ENCODE peak calls at places on chromosome X, in eight cellular contexts. One of them, this sample, is unnamed.

GRCh38 chrX:141652315-141652714 is 46.2 kb downstream of the SPANXD start:
- DNase-seq in mucosa of descending colon: no peak
- DNase-seq in astrocyte: no peak
- DNase-seq in MCF 10A: peak; percentile 65
- DNase-seq in psoas muscle: no peak
- DNase-seq in heart right ventricle: no peak
- DNase-seq in CD4-positive, alpha-beta T cell: no peak
- DNase-seq in WERI-Rb-1: no peak
- DNase-seq in this sample: no peak

GRCh38 chrX:142186103-142186502 is 19.0 kb downstream of the MAGEC2 start:
- DNase-seq in CD4-positive, alpha-beta T cell: no peak
- DNase-seq in heart right ventricle: no peak
- DNase-seq in MCF 10A: peak; percentile 33
- DNase-seq in astrocyte: no peak
- DNase-seq in mucosa of descending colon: no peak
- DNase-seq in psoas muscle: no peak
- DNase-seq in WERI-Rb-1: no peak
- DNase-seq in this sample: no peak

GRCh38 chrX:108071578-108071977 is 19.8 kb downstream of the PSMD10 start:
- DNase-seq in astrocyte: no peak
- DNase-seq in WERI-Rb-1: no peak
- DNase-seq in CD4-positive, alpha-beta T cell: no peak
- DNase-seq in MCF 10A: no peak
- DNase-seq in mucosa of descending colon: no peak
- DNase-seq in psoas muscle: no peak
- DNase-seq in heart right ventricle: no peak
- DNase-seq in this sample: no peak

GRCh38 chrX:17944833-17945497 is 83.9 kb upstream of the RAI2 start:
- DNase-seq in heart right ventricle: no peak
- DNase-seq in MCF 10A: peak; percentile 31
- DNase-seq in CD4-positive, alpha-beta T cell: no peak
- DNase-seq in psoas muscle: no peak
- DNase-seq in astrocyte: no peak
- DNase-seq in WERI-Rb-1: peak; percentile 16
- DNase-seq in mucosa of descending colon: no peak
- DNase-seq in this sample: peak; percentile 13

GRCh38 chrX:142036111-142036510 is 132.4 kb downstream of the MAGEC1 start:
- DNase-seq in CD4-positive, alpha-beta T cell: no peak
- DNase-seq in WERI-Rb-1: no peak
- DNase-seq in astrocyte: peak; percentile 48
- DNase-seq in heart right ventricle: no peak
- DNase-seq in psoas muscle: no peak
- DNase-seq in mucosa of descending colon: no peak
- DNase-seq in MCF 10A: peak; percentile 36
- DNase-seq in this sample: no peak

GRCh38 chrX:18992829-18993228 is 8.9 kb upstream of the PHKA2 start:
- DNase-seq in psoas muscle: no peak
- DNase-seq in WERI-Rb-1: no peak
- DNase-seq in CD4-positive, alpha-beta T cell: no peak
- DNase-seq in heart right ventricle: no peak
- DNase-seq in mucosa of descending colon: no peak
- DNase-seq in MCF 10A: no peak
- DNase-seq in astrocyte: no peak
- DNase-seq in this sample: no peak

GRCh38 chrX:130261494-130261893 is 7.2 kb downstream of the ZNF280C start:
- DNase-seq in MCF 10A: no peak
- DNase-seq in mucosa of descending colon: no peak
- DNase-seq in WERI-Rb-1: no peak
- DNase-seq in heart right ventricle: no peak
- DNase-seq in astrocyte: no peak
- DNase-seq in CD4-positive, alpha-beta T cell: no peak
- DNase-seq in psoas muscle: no peak
- DNase-seq in this sample: no peak

GRCh38 chrX:55342533-55343501 is 78.1 kb upstream of the PAGE3 start:
- DNase-seq in CD4-positive, alpha-beta T cell: peak; percentile 6
- DNase-seq in WERI-Rb-1: peak; percentile 28
- DNase-seq in heart right ventricle: peak; percentile 7
- DNase-seq in mucosa of descending colon: no peak
- DNase-seq in MCF 10A: peak; percentile 38
- DNase-seq in astrocyte: no peak
- DNase-seq in psoas muscle: no peak
- DNase-seq in this sample: no peak

GRCh38 chrX:25337841-25338240 is 322.1 kb upstream of the ARX start:
- DNase-seq in MCF 10A: no peak
- DNase-seq in psoas muscle: no peak
- DNase-seq in WERI-Rb-1: peak; percentile 59
- DNase-seq in astrocyte: no peak
- DNase-seq in mucosa of descending colon: no peak
- DNase-seq in heart right ventricle: no peak
- DNase-seq in CD4-positive, alpha-beta T cell: no peak
- DNase-seq in this sample: no peak

GRCh38 chrX:109855501-109855900 is 122.4 kb upstream of the ACSL4 start:
- DNase-seq in CD4-positive, alpha-beta T cell: no peak
- DNase-seq in heart right ventricle: no peak
- DNase-seq in mucosa of descending colon: no peak
- DNase-seq in WERI-Rb-1: no peak
- DNase-seq in MCF 10A: no peak
- DNase-seq in astrocyte: no peak
- DNase-seq in psoas muscle: no peak
- DNase-seq in this sample: no peak

GRCh38 chrX:134622056-134622812 is 36.0 kb downstream of the PLAC1 start:
- DNase-seq in WERI-Rb-1: no peak
- DNase-seq in astrocyte: peak; percentile 89
- DNase-seq in psoas muscle: no peak
- DNase-seq in MCF 10A: peak; percentile 81
- DNase-seq in CD4-positive, alpha-beta T cell: no peak
- DNase-seq in mucosa of descending colon: no peak
- DNase-seq in heart right ventricle: no peak
- DNase-seq in this sample: no peak

GRCh38 chrX:153029875-153030274 is 26.4 kb upstream of the PNMA3 start:
- DNase-seq in WERI-Rb-1: no peak
- DNase-seq in CD4-positive, alpha-beta T cell: no peak
- DNase-seq in psoas muscle: no peak
- DNase-seq in heart right ventricle: no peak
- DNase-seq in MCF 10A: no peak
- DNase-seq in mucosa of descending colon: no peak
- DNase-seq in astrocyte: no peak
- DNase-seq in this sample: no peak

GRCh38 chrX:37926700-37927099 is 79.3 kb upstream of the DYNLT3 start:
- DNase-seq in CD4-positive, alpha-beta T cell: no peak
- DNase-seq in mucosa of descending colon: no peak
- DNase-seq in MCF 10A: peak; percentile 45
- DNase-seq in WERI-Rb-1: no peak
- DNase-seq in heart right ventricle: no peak
- DNase-seq in astrocyte: peak; percentile 25
- DNase-seq in psoas muscle: no peak
- DNase-seq in this sample: no peak
- TF ChIP-seq CTCF in CD4-positive, alpha-beta T cell: peak; percentile 29
- TF ChIP-seq CTCF in mucosa of descending colon: no peak
- TF ChIP-seq CTCF in MCF 10A: peak; percentile 52
- TF ChIP-seq CTCF in WERI-Rb-1: no peak
- TF ChIP-seq CTCF in heart right ventricle: peak; percentile 58
- TF ChIP-seq CTCF in astrocyte: peak; percentile 41
- TF ChIP-seq CTCF in psoas muscle: peak; percentile 35
- TF ChIP-seq CTCF in this sample: peak; percentile 41

GRCh38 chrX:7552758-7553157 is 290.2 kb upstream of the VCX start:
- DNase-seq in WERI-Rb-1: no peak
- DNase-seq in psoas muscle: no peak
- DNase-seq in MCF 10A: peak; percentile 3
- DNase-seq in mucosa of descending colon: no peak
- DNase-seq in astrocyte: no peak
- DNase-seq in CD4-positive, alpha-beta T cell: no peak
- DNase-seq in heart right ventricle: no peak
- DNase-seq in this sample: no peak
- TF ChIP-seq CTCF in WERI-Rb-1: peak; percentile 17
- TF ChIP-seq CTCF in psoas muscle: no peak
- TF ChIP-seq CTCF in MCF 10A: no peak
- TF ChIP-seq CTCF in mucosa of descending colon: no peak
- TF ChIP-seq CTCF in astrocyte: no peak
- TF ChIP-seq CTCF in CD4-positive, alpha-beta T cell: no peak
- TF ChIP-seq CTCF in heart right ventricle: no peak
- TF ChIP-seq CTCF in this sample: no peak

GRCh38 chrX:76253432-76253831 is 80.6 kb downstream of the PBDC1 start:
- DNase-seq in WERI-Rb-1: peak; percentile 19
- DNase-seq in mucosa of descending colon: no peak
- DNase-seq in psoas muscle: no peak
- DNase-seq in CD4-positive, alpha-beta T cell: peak; percentile 19
- DNase-seq in heart right ventricle: no peak
- DNase-seq in astrocyte: no peak
- DNase-seq in MCF 10A: peak; percentile 66
- DNase-seq in this sample: peak; percentile 25
- TF ChIP-seq CTCF in WERI-Rb-1: peak; percentile 42
- TF ChIP-seq CTCF in mucosa of descending colon: no peak
- TF ChIP-seq CTCF in psoas muscle: peak; percentile 44
- TF ChIP-seq CTCF in CD4-positive, alpha-beta T cell: peak; percentile 51
- TF ChIP-seq CTCF in heart right ventricle: peak; percentile 50
- TF ChIP-seq CTCF in astrocyte: no peak
- TF ChIP-seq CTCF in MCF 10A: peak; percentile 37
- TF ChIP-seq CTCF in this sample: peak; percentile 37

DNA sequence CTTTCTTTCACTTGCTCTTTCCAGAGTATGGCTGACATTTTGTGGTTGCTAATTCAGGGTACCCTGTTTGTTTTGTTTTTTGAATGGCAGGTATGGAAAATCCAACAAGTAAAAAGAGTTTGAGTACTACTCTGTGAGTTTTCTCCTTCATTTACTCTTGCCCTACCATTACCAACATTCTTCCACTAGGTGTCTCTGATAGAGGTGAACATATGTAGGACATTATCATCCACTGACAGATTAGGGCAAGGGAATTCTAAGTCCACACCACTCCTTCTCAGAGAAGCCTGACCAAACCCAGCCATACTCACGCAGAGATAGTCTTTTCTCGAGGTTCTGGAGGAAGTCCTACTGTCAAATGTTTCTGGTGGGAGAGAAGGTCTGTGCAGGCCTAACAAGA is 36.7 kb upstream of the HDAC8 start:
- DNase-seq in heart right ventricle: no peak
- DNase-seq in MCF 10A: peak; percentile 9
- DNase-seq in astrocyte: no peak
- DNase-seq in WERI-Rb-1: no peak
- DNase-seq in psoas muscle: no peak
- DNase-seq in mucosa of descending colon: no peak
- DNase-seq in CD4-positive, alpha-beta T cell: no peak
- DNase-seq in this sample: no peak
- TF ChIP-seq CTCF in heart right ventricle: peak; percentile 44
- TF ChIP-seq CTCF in MCF 10A: peak; percentile 29
- TF ChIP-seq CTCF in astrocyte: no peak
- TF ChIP-seq CTCF in WERI-Rb-1: peak; percentile 13
- TF ChIP-seq CTCF in psoas muscle: peak; percentile 16
- TF ChIP-seq CTCF in mucosa of descending colon: no peak
- TF ChIP-seq CTCF in CD4-positive, alpha-beta T cell: no peak
- TF ChIP-seq CTCF in this sample: no peak

GRCh38 chrX:40394302-40394701 is 186.5 kb upstream of the ATP6AP2 start:
- DNase-seq in MCF 10A: no peak
- DNase-seq in CD4-positive, alpha-beta T cell: no peak
- DNase-seq in mucosa of descending colon: no peak
- DNase-seq in psoas muscle: no peak
- DNase-seq in heart right ventricle: no peak
- DNase-seq in WERI-Rb-1: no peak
- DNase-seq in astrocyte: no peak
- DNase-seq in this sample: no peak
- TF ChIP-seq CTCF in MCF 10A: no peak
- TF ChIP-seq CTCF in CD4-positive, alpha-beta T cell: no peak
- TF ChIP-seq CTCF in mucosa of descending colon: no peak
- TF ChIP-seq CTCF in psoas muscle: no peak
- TF ChIP-seq CTCF in heart right ventricle: no peak
- TF ChIP-seq CTCF in WERI-Rb-1: no peak
- TF ChIP-seq CTCF in astrocyte: no peak
- TF ChIP-seq CTCF in this sample: no peak

DNA sequence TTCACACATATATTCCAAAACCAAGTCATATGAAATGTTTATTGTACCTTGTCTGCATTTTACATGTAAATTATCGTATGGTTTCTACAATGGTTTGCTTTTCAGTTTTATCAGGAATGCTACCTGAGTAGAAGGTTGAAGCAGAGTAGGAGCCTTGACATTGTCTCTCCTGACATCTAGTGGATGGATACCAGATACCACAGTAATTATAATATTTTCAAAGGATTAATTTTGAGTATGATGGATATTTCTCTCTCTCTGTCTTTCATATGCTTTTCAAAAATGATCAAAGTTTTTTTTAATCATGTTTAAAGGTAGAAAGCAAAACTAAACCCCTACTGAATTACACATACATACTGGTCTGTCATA is 109.4 kb upstream of the KLHL13 start:
- DNase-seq in astrocyte: peak; percentile 14
- DNase-seq in psoas muscle: no peak
- DNase-seq in heart right ventricle: no peak
- DNase-seq in WERI-Rb-1: no peak
- DNase-seq in MCF 10A: peak; percentile 50
- DNase-seq in mucosa of descending colon: no peak
- DNase-seq in CD4-positive, alpha-beta T cell: no peak
- DNase-seq in this sample: no peak
- TF ChIP-seq CTCF in astrocyte: peak; percentile 36
- TF ChIP-seq CTCF in psoas muscle: peak; percentile 54
- TF ChIP-seq CTCF in heart right ventricle: peak; percentile 56
- TF ChIP-seq CTCF in WERI-Rb-1: peak; percentile 9
- TF ChIP-seq CTCF in MCF 10A: peak; percentile 53
- TF ChIP-seq CTCF in mucosa of descending colon: peak; percentile 10
- TF ChIP-seq CTCF in CD4-positive, alpha-beta T cell: no peak
- TF ChIP-seq CTCF in this sample: peak; percentile 29

DNA sequence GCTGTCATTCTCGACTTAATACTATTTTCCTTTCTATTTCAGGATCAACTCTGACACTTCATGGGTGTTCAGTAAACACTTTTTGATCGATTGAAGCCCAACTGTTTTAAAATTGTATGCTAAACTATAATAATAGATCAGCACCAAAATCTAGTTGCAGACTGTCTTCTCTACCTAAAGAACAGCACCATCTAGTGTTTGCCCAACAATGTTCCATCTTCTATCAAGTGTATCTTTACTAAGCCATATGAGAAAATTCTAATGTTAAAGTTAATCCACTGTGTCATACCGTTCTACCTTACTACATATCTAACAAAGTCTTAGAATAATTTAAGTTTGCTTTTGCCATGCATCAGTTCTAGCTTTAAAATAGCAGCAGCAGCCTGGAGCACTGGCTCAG is 113.0 kb upstream of the PRDX4 start:
- DNase-seq in astrocyte: peak; percentile 30
- DNase-seq in mucosa of descending colon: no peak
- DNase-seq in MCF 10A: peak; percentile 52
- DNase-seq in WERI-Rb-1: no peak
- DNase-seq in heart right ventricle: no peak
- DNase-seq in psoas muscle: no peak
- DNase-seq in CD4-positive, alpha-beta T cell: no peak
- DNase-seq in this sample: no peak
- TF ChIP-seq CTCF in astrocyte: peak; percentile 50
- TF ChIP-seq CTCF in mucosa of descending colon: no peak
- TF ChIP-seq CTCF in MCF 10A: peak; percentile 63
- TF ChIP-seq CTCF in WERI-Rb-1: peak; percentile 40
- TF ChIP-seq CTCF in heart right ventricle: peak; percentile 59
- TF ChIP-seq CTCF in psoas muscle: peak; percentile 55
- TF ChIP-seq CTCF in CD4-positive, alpha-beta T cell: no peak
- TF ChIP-seq CTCF in this sample: peak; percentile 73

DNA sequence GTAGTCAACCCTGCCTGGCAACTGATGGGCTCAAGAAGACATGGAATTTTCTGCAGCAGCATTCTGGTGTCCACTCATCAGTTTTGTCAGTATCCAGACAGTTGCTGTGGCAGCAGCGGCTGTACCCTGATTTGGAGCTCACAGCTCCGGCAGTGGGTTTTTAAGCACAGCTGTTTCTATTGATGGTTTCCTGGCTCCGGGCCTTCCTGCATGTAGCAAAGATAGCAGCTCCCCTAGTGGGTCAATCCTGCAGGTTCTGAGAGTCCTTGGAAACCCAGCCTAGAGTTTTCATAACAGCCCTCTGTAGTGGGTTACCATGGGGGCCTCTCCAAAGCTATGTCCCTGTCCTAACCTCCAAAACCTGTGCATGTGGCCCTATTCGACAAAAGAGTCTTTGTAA is 84.0 kb upstream of the ATP6AP2 start:
- DNase-seq in psoas muscle: no peak
- DNase-seq in CD4-positive, alpha-beta T cell: no peak
- DNase-seq in mucosa of descending colon: no peak
- DNase-seq in astrocyte: peak; percentile 29
- DNase-seq in WERI-Rb-1: no peak
- DNase-seq in MCF 10A: no peak
- DNase-seq in heart right ventricle: no peak
- DNase-seq in this sample: no peak
- TF ChIP-seq CTCF in psoas muscle: peak; percentile 5
- TF ChIP-seq CTCF in CD4-positive, alpha-beta T cell: no peak
- TF ChIP-seq CTCF in mucosa of descending colon: no peak
- TF ChIP-seq CTCF in astrocyte: peak; percentile 16
- TF ChIP-seq CTCF in WERI-Rb-1: peak; percentile 24
- TF ChIP-seq CTCF in MCF 10A: no peak
- TF ChIP-seq CTCF in heart right ventricle: peak; percentile 37
- TF ChIP-seq CTCF in this sample: no peak

This sample was measured in nephron progenitor cell.